ENCODE peak calls at places on chromosome 20, in four cellular contexts. P is HepG2, A is GM12878, T is K562. L is an unnamed sample.

GRCh38 chr20:54275359-54276108 is 67.6 kb downstream of the PFDN4 start:
- DNase-seq in P (no peak), A (no peak), T (no peak), L (no peak)

GRCh38 chr20:58171796-58172425 is 56.5 kb downstream of the ANKRD60 start:
- DNase-seq in T (no peak), A (no peak), P (no peak), L (no peak)

GRCh38 chr20:7976015-7976414 is 35.8 kb upstream of the HAO1 start:
- DNase-seq in A (no peak), T (no peak), P (no peak), L (no peak)

GRCh38 chr20:17421493-17421892 is 109.7 kb downstream of the BFSP1 start:
- DNase-seq in T (no peak), A (no peak), P (no peak), L (no peak)

GRCh38 chr20:14556206-14556605 is 218.8 kb upstream of the FLRT3 start:
- DNase-seq in T (no peak), P (no peak), A (no peak), L (no peak)

GRCh38 chr20:22653641-22654040 is 69.3 kb upstream of the FOXA2 start:
- DNase-seq in P (no peak), T (no peak), A (no peak), L (no peak)

GRCh38 chr20:14407336-14407735 is 69.9 kb upstream of the FLRT3 start:
- DNase-seq in A (no peak), T (no peak), P (no peak), L (no peak)

GRCh38 chr20:41672282-41672681 is 54.1 kb upstream of the CHD6 start:
- DNase-seq in A (no peak), P (no peak), T (no peak), L (no peak)

GRCh38 chr20:8423482-8423881 is 291.4 kb downstream of the PLCB1 start:
- DNase-seq in T (no peak), A (no peak), P (no peak), L (no peak)

GRCh38 chr20:26209171-26209941 is 512.7 kb upstream of the ZNF337 start:
- DNase-seq in P (no peak), A (no peak), T (no peak), L (no peak)

GRCh38 chr20:11711214-11711613 is 206.5 kb upstream of the BTBD3 start:
- DNase-seq in T (no peak), A (no peak), P (no peak), L (no peak)

DNA sequence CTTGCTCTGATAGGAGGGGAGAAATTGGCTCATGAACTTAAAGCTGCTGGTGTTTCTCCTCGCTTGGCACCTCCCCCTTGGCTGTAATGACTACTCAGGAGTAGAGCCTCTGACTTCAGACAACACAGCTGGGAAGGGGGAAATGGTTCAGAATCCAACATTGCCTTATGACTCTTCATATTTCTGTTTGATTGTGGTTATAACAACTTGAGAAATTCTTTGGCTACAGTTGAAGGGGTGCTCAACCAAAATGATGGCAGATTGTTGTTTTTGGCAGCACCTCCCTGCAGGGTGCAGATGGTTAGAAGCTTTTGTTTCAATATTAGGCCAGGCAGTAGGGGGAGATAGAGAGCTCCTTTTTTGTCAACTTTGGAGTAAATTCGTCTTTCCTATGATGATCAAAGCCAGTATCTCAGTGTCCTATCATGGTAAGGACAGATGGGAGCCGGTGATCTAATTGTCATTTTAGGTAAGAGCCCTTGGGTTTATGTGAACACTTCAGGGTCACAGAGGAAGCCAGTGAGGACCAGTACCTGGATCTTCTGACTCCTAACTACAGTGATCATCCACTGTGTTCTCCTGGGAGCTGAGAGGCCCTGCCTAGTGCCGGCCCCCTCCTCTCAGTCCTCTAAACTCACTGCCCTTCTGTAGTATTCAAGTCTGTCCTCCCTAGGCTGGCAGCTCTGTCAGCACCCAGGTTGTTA is 39.9 kb downstream of the RPRD1B start:
- DNase-seq in T (peak; percentile 62), P (peak; percentile 76), A (no peak), L (peak; percentile 60)
- TF ChIP-seq TARDBP in T (no peak), P (no peak), A (no peak), L (no peak)

GRCh38 chr20:60748086-60748485 is 504.0 kb upstream of the CDH4 start:
- DNase-seq in T (no peak), A (no peak), P (no peak), L (no peak)
- TF ChIP-seq TARDBP in T (no peak), A (no peak), P (no peak), L (no peak)

DNA sequence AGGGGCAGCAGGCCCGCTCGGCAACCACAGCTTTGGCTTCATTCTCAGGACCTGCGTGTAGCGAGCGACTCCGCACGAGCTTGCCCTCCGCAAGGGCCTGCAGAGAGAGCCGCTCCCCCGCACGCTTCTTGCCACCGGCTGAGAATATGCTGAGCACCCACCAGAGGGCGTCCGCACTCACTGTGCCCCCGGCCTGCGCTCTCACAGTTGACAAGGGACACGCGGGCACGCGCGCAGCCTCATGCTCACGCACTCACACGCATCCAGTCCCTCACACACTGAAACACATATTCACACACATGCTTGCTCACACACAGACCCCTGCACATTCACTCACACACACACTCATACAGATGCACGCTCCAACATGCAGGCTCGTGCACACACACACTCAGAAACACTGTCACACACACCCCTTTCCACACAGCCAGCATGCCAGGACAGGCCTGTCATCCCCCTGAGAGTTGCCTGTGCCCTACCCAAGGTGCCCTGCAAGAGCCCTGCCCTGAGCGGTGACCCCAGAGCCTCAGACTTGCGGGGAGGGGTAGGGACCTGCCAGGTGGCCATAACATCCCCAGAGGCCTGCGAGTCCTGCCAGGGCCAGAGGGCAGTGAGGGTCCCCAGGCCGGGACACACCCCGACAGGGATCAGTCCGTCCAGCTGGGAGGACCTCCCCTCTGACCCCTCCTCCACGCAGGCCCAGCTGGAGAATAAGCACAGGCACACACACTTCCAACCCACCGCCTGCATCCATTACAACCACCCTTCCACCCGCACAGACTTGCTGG is 174.1 kb downstream of the BMP7 start:
- DNase-seq in T (peak; percentile 73), P (peak; percentile 48), A (peak; percentile 2), L (peak; percentile 85)
- TF ChIP-seq TARDBP in T (no peak), P (no peak), A (no peak), L (no peak)

GRCh38 chr20:5557123-5557522 is 193.1 kb upstream of the SHLD1 start:
- DNase-seq in T (peak; percentile 43), A (peak; percentile 15), P (peak; percentile 61), L (peak; percentile 48)
- TF ChIP-seq TARDBP in T (no peak), A (no peak), P (no peak), L (no peak)

GRCh38 chr20:49969946-49970345 is 12.8 kb upstream of the SNAI1 start:
- DNase-seq in A (no peak), T (no peak), P (no peak), L (no peak)

GRCh38 chr20:49961413-49961812 is 21.4 kb upstream of the SNAI1 start:
- DNase-seq in T (no peak), P (no peak), A (no peak), L (no peak)

GRCh38 chr20:49965781-49966304 is 16.9 kb upstream of the SNAI1 start:
- DNase-seq in T (no peak), A (no peak), P (peak; percentile 58), L (no peak)

GRCh38 chr20:49969234-49969633 is 13.5 kb upstream of the SNAI1 start:
- DNase-seq in P (no peak), T (no peak), A (no peak), L (no peak)

GRCh38 chr20:49964964-49965780 is 17.6 kb upstream of the SNAI1 start:
- DNase-seq in A (no peak), P (peak; percentile 76), T (peak; percentile 85), L (peak; percentile 81)
- TF ChIP-seq TARDBP in A (no peak), P (peak; percentile 76), T (no peak), L (no peak)

GRCh38 chr20:13025181-13025580 is 16.4 kb downstream of the SPTLC3 start:
- DNase-seq in T (no peak), P (no peak), A (no peak), L (no peak)
- TF ChIP-seq TARDBP in T (no peak), P (no peak), A (no peak), L (no peak)

GRCh38 chr20:2986466-2986865 is 57.0 kb upstream of the GNRH2 start:
- DNase-seq in T (no peak), P (no peak), A (no peak), L (no peak)
- TF ChIP-seq TARDBP in T (no peak), P (no peak), A (no peak), L (no peak)

GRCh38 chr20:46764068-46764467 is 54.6 kb downstream of the SLC2A10 start:
- DNase-seq in P (no peak), T (no peak), A (no peak), L (no peak)

GRCh38 chr20:46761566-46761965 is 52.1 kb downstream of the SLC2A10 start:
- DNase-seq in A (no peak), T (no peak), P (no peak), L (no peak)

GRCh38 chr20:46767127-46767761 is 57.8 kb downstream of the SLC2A10 start:
- DNase-seq in T (peak; percentile 54), P (peak; percentile 63), A (no peak), L (peak; percentile 64)

GRCh38 chr20:46770330-46771194 is 61.1 kb downstream of the SLC2A10 start:
- DNase-seq in P (no peak), T (no peak), A (no peak), L (no peak)

GRCh38 chr20:46765506-46765905 is 56.1 kb downstream of the SLC2A10 start:
- DNase-seq in A (no peak), P (no peak), T (no peak), L (no peak)
- TF ChIP-seq TARDBP in A (no peak), P (no peak), T (no peak), L (no peak)

L was measured in HEK293T.